ENCODE peak calls at places on chromosomes 6 and 20, in nine cellular contexts. L, Q, V, B, N, Y, U, C and T are unnamed samples.

GRCh38 chr20:53208110-53208908 is 236.2 kb downstream of the TSHZ2 start:
- DNase-seq in L (no peak), Q (peak; percentile 33), V (no peak), B (no peak), N (no peak), Y (no peak), U (no peak), C (peak; percentile 57), T (no peak)

GRCh38 chr6:39882567-39882953 is 51.7 kb downstream of the MOCS1 start:
- DNase-seq in L (no peak), Q (no peak), V (peak; percentile 39), B (no peak), N (no peak), Y (peak; percentile 62), U (no peak), C (no peak), T (no peak)

GRCh38 chr6:21003780-21004541 is 469.7 kb downstream of the CDKAL1 start:
- DNase-seq in L (no peak), Q (no peak), V (no peak), B (no peak), N (peak; percentile 84), Y (no peak), U (no peak), C (no peak), T (no peak)

GRCh38 chr6:31609519-31610406 is 5.3 kb upstream of the AIF1 start:
- DNase-seq in L (no peak), Q (no peak), V (no peak), B (no peak), N (peak; percentile 13), Y (no peak), U (no peak), C (no peak), T (no peak)

GRCh38 chr6:164640946-164641345 is 668.5 kb downstream of the C6orf118 start:
- DNase-seq in L (no peak), Q (no peak), V (no peak), B (peak; percentile 6), N (no peak), Y (peak; percentile 76), U (no peak), C (no peak), T (peak; percentile 3)

GRCh38 chr6:35096129-35096852 is 44.8 kb downstream of the TCP11 start:
- DNase-seq in L (no peak), Q (no peak), V (peak; percentile 69), B (no peak), N (peak; percentile 38), Y (no peak), U (no peak), C (no peak), T (no peak)

GRCh38 chr6:29631860-29632731 is 887 bp downstream of the GABBR1 start:
- DNase-seq in L (peak; percentile 27), Q (peak; percentile 54), V (peak; percentile 53), B (no peak), N (peak; percentile 45), Y (no peak), U (peak; percentile 82), C (peak; percentile 74), T (peak; percentile 44)

GRCh38 chr6:170442596-170442995 is 110.5 kb downstream of the PSMB1 start:
- DNase-seq in L (no peak), Q (no peak), V (no peak), B (no peak), N (no peak), Y (no peak), U (no peak), C (no peak), T (no peak)

GRCh38 chr6:97294451-97294850 is 11.4 kb upstream of the MMS22L start:
- DNase-seq in L (no peak), Q (no peak), V (no peak), B (no peak), N (no peak), Y (no peak), U (no peak), C (no peak), T (no peak)

GRCh38 chr6:169081264-169081663 is 172.4 kb downstream of the THBS2 start:
- DNase-seq in L (no peak), Q (no peak), V (no peak), B (no peak), N (no peak), Y (no peak), U (no peak), C (no peak), T (no peak)

GRCh38 chr6:157753291-157753690 is 69.8 kb upstream of the SNX9 start:
- DNase-seq in L (no peak), Q (no peak), V (no peak), B (no peak), N (no peak), Y (no peak), U (no peak), C (no peak), T (no peak)

GRCh38 chr6:154857529-154857928 is 124.3 kb downstream of the SCAF8 start:
- DNase-seq in L (no peak), Q (no peak), V (no peak), B (no peak), N (no peak), Y (no peak), U (no peak), C (no peak), T (no peak)

GRCh38 chr6:143286280-143286795 is 164.2 kb downstream of the ADAT2 start:
- DNase-seq in L (no peak), Q (no peak), V (no peak), B (no peak), N (no peak), Y (no peak), U (no peak), C (no peak), T (no peak)

GRCh38 chr20:23588434-23589403 is 17.0 kb downstream of the CST9 start:
- DNase-seq in L (no peak), Q (no peak), V (no peak), B (no peak), N (no peak), Y (no peak), U (no peak), C (no peak), T (no peak)

GRCh38 chr6:112254921-112255320 is 554 bp upstream of the LAMA4 start:
- DNase-seq in L (no peak), Q (no peak), V (no peak), B (no peak), N (no peak), Y (no peak), U (no peak), C (no peak), T (peak; percentile 14)

GRCh38 chr6:7086488-7086887 is 21.3 kb upstream of the RREB1 start:
- DNase-seq in L (peak; percentile 17), Q (peak; percentile 58), V (no peak), B (no peak), N (no peak), Y (no peak), U (no peak), C (peak; percentile 71), T (no peak)

GRCh38 chr6:86192123-86192522 is 549.4 kb upstream of the SYNCRIP start:
- DNase-seq in L (no peak), Q (no peak), V (peak; percentile 41), B (no peak), N (peak; percentile 0), Y (no peak), U (no peak), C (no peak), T (no peak)

GRCh38 chr6:11229267-11230043 is 3.0 kb downstream of the NEDD9 start:
- DNase-seq in L (no peak), Q (no peak), V (no peak), B (no peak), N (no peak), Y (no peak), U (no peak), C (no peak), T (no peak)

GRCh38 chr6:44084231-44085014 is 42.8 kb downstream of the MRPL14 start:
- DNase-seq in L (no peak), Q (no peak), V (no peak), B (no peak), N (no peak), Y (no peak), U (no peak), C (no peak), T (no peak)

GRCh38 chr6:25320459-25320858 is 41.3 kb downstream of the CARMIL1 start:
- DNase-seq in L (no peak), Q (no peak), V (no peak), B (no peak), N (no peak), Y (no peak), U (no peak), C (no peak), T (no peak)

GRCh38 chr20:41615671-41616070 is 2.5 kb downstream of the CHD6 start:
- DNase-seq in L (no peak), Q (no peak), V (no peak), B (no peak), N (no peak), Y (no peak), U (no peak), C (no peak), T (no peak)